ENCODE peak calls at places on chromosomes 2 and 18, in four cellular contexts. E is Calu3; J is RPMI7951; Z is CD8-positive, alpha-beta T cell. X is an unnamed sample.

GRCh38 chr2:230266654-230267053 is 41.1 kb downstream of the SP140 start:
- DNase-seq in E (no peak), J (no peak), Z (no peak), X (no peak)

GRCh38 chr2:102637358-102637757 is 18.0 kb downstream of the SLC9A2 start:
- DNase-seq in E (no peak), J (no peak), Z (no peak), X (no peak)

GRCh38 chr18:58247363-58247834 is 203.4 kb downstream of the NEDD4L start:
- DNase-seq in E (no peak), J (no peak), Z (no peak), X (no peak)

GRCh38 chr2:191899442-191899841 is 52.6 kb upstream of the CAVIN2 start:
- DNase-seq in E (no peak), J (peak; percentile 85), Z (no peak), X (no peak)

GRCh38 chr18:22975508-22975907 is 42.4 kb downstream of the RBBP8 start:
- DNase-seq in E (no peak), J (no peak), Z (no peak), X (no peak)

GRCh38 chr18:49561377-49562193 is at the start of gene LIPG:
- DNase-seq in E (peak; percentile 83), J (peak; percentile 43), Z (no peak), X (peak; percentile 75)

GRCh38 chr2:146321175-146321574 is 1523.7 kb upstream of the ACVR2A start:
- DNase-seq in E (no peak), J (peak; percentile 2), Z (no peak), X (no peak)

GRCh38 chr2:27003857-27004256 is 28.9 kb upstream of the TMEM214 start:
- DNase-seq in E (no peak), J (peak; percentile 62), Z (no peak), X (no peak)

GRCh38 chr2:190679391-190679790 is 30.5 kb downstream of the NAB1 start:
- DNase-seq in E (no peak), J (no peak), Z (no peak), X (no peak)

GRCh38 chr18:74514860-74515495 is 18.8 kb downstream of the CNDP2 start:
- DNase-seq in E (no peak), J (no peak), Z (no peak), X (no peak)

GRCh38 chr2:148273158-148273691 is 252.3 kb downstream of the MBD5 start:
- DNase-seq in E (no peak), J (no peak), Z (no peak), X (no peak)

GRCh38 chr2:28219736-28220364 is 172.8 kb upstream of the FOSL2 start:
- DNase-seq in E (no peak), J (no peak), Z (no peak), X (no peak)

X was measured in prostate gland.